ENCODE peak calls at places on chromosomes 1 and 21, in nine cellular contexts. One of them, this sample, is unnamed.

GRCh38 chr21:46217511-46218196 is 10.9 kb downstream of the LSS start:
- DNase-seq in choroid plexus epithelial cell: no peak
- DNase-seq in lower lobe of right lung: no peak
- DNase-seq in pancreas: peak
- DNase-seq in upper lobe of left lung: no peak
- DNase-seq in NB4: no peak
- DNase-seq in heart right ventricle: no peak
- DNase-seq in astrocyte of the spinal cord: no peak
- DNase-seq in AG10803: no peak
- DNase-seq in this sample: peak

GRCh38 chr1:8329858-8330257 is 11.9 kb downstream of the SLC45A1 start:
- DNase-seq in choroid plexus epithelial cell: no peak
- DNase-seq in lower lobe of right lung: no peak
- DNase-seq in pancreas: no peak
- DNase-seq in upper lobe of left lung: no peak
- DNase-seq in NB4: no peak
- DNase-seq in heart right ventricle: no peak
- DNase-seq in astrocyte of the spinal cord: no peak
- DNase-seq in AG10803: no peak
- DNase-seq in this sample: no peak

GRCh38 chr1:1111516-1112236 is 4.2 kb downstream of the C1orf159 start:
- DNase-seq in choroid plexus epithelial cell: no peak
- DNase-seq in lower lobe of right lung: peak
- DNase-seq in pancreas: peak
- DNase-seq in upper lobe of left lung: no peak
- DNase-seq in NB4: no peak
- DNase-seq in heart right ventricle: no peak
- DNase-seq in astrocyte of the spinal cord: no peak
- DNase-seq in AG10803: no peak
- DNase-seq in this sample: peak

GRCh38 chr1:99662581-99663208 is 16.8 kb downstream of the PALMD start:
- DNase-seq in choroid plexus epithelial cell: peak
- DNase-seq in lower lobe of right lung: no peak
- DNase-seq in pancreas: no peak
- DNase-seq in upper lobe of left lung: peak
- DNase-seq in NB4: no peak
- DNase-seq in heart right ventricle: peak
- DNase-seq in astrocyte of the spinal cord: peak
- DNase-seq in AG10803: peak
- DNase-seq in this sample: no peak

GRCh38 chr1:8166436-8166835 is 140.3 kb upstream of the ERRFI1 start:
- DNase-seq in choroid plexus epithelial cell: no peak
- DNase-seq in lower lobe of right lung: no peak
- DNase-seq in pancreas: no peak
- DNase-seq in upper lobe of left lung: no peak
- DNase-seq in NB4: no peak
- DNase-seq in heart right ventricle: no peak
- DNase-seq in astrocyte of the spinal cord: no peak
- DNase-seq in AG10803: no peak
- DNase-seq in this sample: peak

GRCh38 chr1:108644984-108645383 is 15.9 kb downstream of the HENMT1 start:
- DNase-seq in choroid plexus epithelial cell: no peak
- DNase-seq in lower lobe of right lung: peak
- DNase-seq in pancreas: no peak
- DNase-seq in upper lobe of left lung: peak
- DNase-seq in NB4: no peak
- DNase-seq in heart right ventricle: no peak
- DNase-seq in astrocyte of the spinal cord: no peak
- DNase-seq in AG10803: no peak
- DNase-seq in this sample: peak

GRCh38 chr1:22347854-22348760 is 103.5 kb upstream of the ZBTB40 start:
- DNase-seq in choroid plexus epithelial cell: no peak
- DNase-seq in lower lobe of right lung: no peak
- DNase-seq in pancreas: peak
- DNase-seq in upper lobe of left lung: no peak
- DNase-seq in NB4: no peak
- DNase-seq in heart right ventricle: no peak
- DNase-seq in astrocyte of the spinal cord: peak
- DNase-seq in AG10803: no peak
- DNase-seq in this sample: no peak

GRCh38 chr1:21573971-21574458 is 64.8 kb downstream of the ALPL start:
- DNase-seq in choroid plexus epithelial cell: peak
- DNase-seq in lower lobe of right lung: peak
- DNase-seq in pancreas: peak
- DNase-seq in upper lobe of left lung: peak
- DNase-seq in NB4: peak
- DNase-seq in heart right ventricle: peak
- DNase-seq in astrocyte of the spinal cord: peak
- DNase-seq in AG10803: peak
- DNase-seq in this sample: peak

GRCh38 chr1:57798499-57798898 is 374.6 kb upstream of the DAB1 start:
- DNase-seq in choroid plexus epithelial cell: no peak
- DNase-seq in lower lobe of right lung: no peak
- DNase-seq in pancreas: no peak
- DNase-seq in upper lobe of left lung: no peak
- DNase-seq in NB4: no peak
- DNase-seq in heart right ventricle: no peak
- DNase-seq in astrocyte of the spinal cord: no peak
- DNase-seq in AG10803: no peak
- DNase-seq in this sample: no peak

GRCh38 chr1:65105596-65105995 is 42.4 kb upstream of the AK4 start:
- DNase-seq in choroid plexus epithelial cell: peak
- DNase-seq in lower lobe of right lung: no peak
- DNase-seq in pancreas: no peak
- DNase-seq in upper lobe of left lung: no peak
- DNase-seq in NB4: no peak
- DNase-seq in heart right ventricle: no peak
- DNase-seq in astrocyte of the spinal cord: no peak
- DNase-seq in AG10803: no peak
- DNase-seq in this sample: no peak

GRCh38 chr1:42379794-42380616 is 587 bp upstream of the RIMKLA start:
- DNase-seq in choroid plexus epithelial cell: peak
- DNase-seq in lower lobe of right lung: peak
- DNase-seq in pancreas: no peak
- DNase-seq in upper lobe of left lung: no peak
- DNase-seq in NB4: peak
- DNase-seq in heart right ventricle: no peak
- DNase-seq in astrocyte of the spinal cord: peak
- DNase-seq in AG10803: peak
- DNase-seq in this sample: no peak

GRCh38 chr21:14918542-14918941 is 146.3 kb downstream of the NRIP1 start:
- DNase-seq in choroid plexus epithelial cell: no peak
- DNase-seq in lower lobe of right lung: no peak
- DNase-seq in pancreas: no peak
- DNase-seq in upper lobe of left lung: no peak
- DNase-seq in NB4: no peak
- DNase-seq in heart right ventricle: no peak
- DNase-seq in astrocyte of the spinal cord: no peak
- DNase-seq in AG10803: peak
- DNase-seq in this sample: no peak

GRCh38 chr1:116368241-116368640 is 4.8 kb upstream of the ATP1A1 start:
- DNase-seq in choroid plexus epithelial cell: no peak
- DNase-seq in lower lobe of right lung: no peak
- DNase-seq in pancreas: no peak
- DNase-seq in upper lobe of left lung: no peak
- DNase-seq in NB4: no peak
- DNase-seq in heart right ventricle: no peak
- DNase-seq in astrocyte of the spinal cord: peak
- DNase-seq in AG10803: no peak
- DNase-seq in this sample: no peak

GRCh38 chr21:16587671-16588379 is 858.0 kb downstream of the USP25 start:
- DNase-seq in choroid plexus epithelial cell: peak
- DNase-seq in lower lobe of right lung: no peak
- DNase-seq in pancreas: no peak
- DNase-seq in upper lobe of left lung: no peak
- DNase-seq in NB4: no peak
- DNase-seq in heart right ventricle: no peak
- DNase-seq in astrocyte of the spinal cord: peak
- DNase-seq in AG10803: peak
- DNase-seq in this sample: no peak

GRCh38 chr1:32754282-32755097 is 51.9 kb upstream of the SYNC start:
- DNase-seq in choroid plexus epithelial cell: no peak
- DNase-seq in lower lobe of right lung: peak
- DNase-seq in pancreas: peak
- DNase-seq in upper lobe of left lung: no peak
- DNase-seq in NB4: no peak
- DNase-seq in heart right ventricle: no peak
- DNase-seq in astrocyte of the spinal cord: no peak
- DNase-seq in AG10803: no peak
- DNase-seq in this sample: peak

GRCh38 chr1:154863702-154864174 is 6.3 kb downstream of the KCNN3 start:
- DNase-seq in choroid plexus epithelial cell: peak
- DNase-seq in lower lobe of right lung: no peak
- DNase-seq in pancreas: no peak
- DNase-seq in upper lobe of left lung: no peak
- DNase-seq in NB4: peak
- DNase-seq in heart right ventricle: no peak
- DNase-seq in astrocyte of the spinal cord: peak
- DNase-seq in AG10803: peak
- DNase-seq in this sample: peak

GRCh38 chr21:39531777-39532333 is 80.1 kb downstream of the SH3BGR start:
- DNase-seq in choroid plexus epithelial cell: no peak
- DNase-seq in lower lobe of right lung: no peak
- DNase-seq in pancreas: no peak
- DNase-seq in upper lobe of left lung: no peak
- DNase-seq in NB4: no peak
- DNase-seq in heart right ventricle: no peak
- DNase-seq in astrocyte of the spinal cord: no peak
- DNase-seq in AG10803: no peak
- DNase-seq in this sample: no peak

GRCh38 chr1:166974647-166975345 is 544 bp downstream of the ILDR2 start:
- DNase-seq in choroid plexus epithelial cell: no peak
- DNase-seq in lower lobe of right lung: no peak
- DNase-seq in pancreas: no peak
- DNase-seq in upper lobe of left lung: no peak
- DNase-seq in NB4: peak
- DNase-seq in heart right ventricle: no peak
- DNase-seq in astrocyte of the spinal cord: no peak
- DNase-seq in AG10803: no peak
- DNase-seq in this sample: no peak

GRCh38 chr1:9724706-9725476 is 73.4 kb downstream of the PIK3CD start:
- DNase-seq in choroid plexus epithelial cell: peak
- DNase-seq in lower lobe of right lung: peak
- DNase-seq in pancreas: peak
- DNase-seq in upper lobe of left lung: peak
- DNase-seq in NB4: peak
- DNase-seq in heart right ventricle: no peak
- DNase-seq in astrocyte of the spinal cord: peak
- DNase-seq in AG10803: peak
- DNase-seq in this sample: peak

GRCh38 chr1:103492003-103492665 is 33.4 kb upstream of the RNPC3 start:
- DNase-seq in choroid plexus epithelial cell: peak
- DNase-seq in lower lobe of right lung: no peak
- DNase-seq in pancreas: no peak
- DNase-seq in upper lobe of left lung: no peak
- DNase-seq in NB4: no peak
- DNase-seq in heart right ventricle: no peak
- DNase-seq in astrocyte of the spinal cord: no peak
- DNase-seq in AG10803: no peak
- DNase-seq in this sample: no peak

GRCh38 chr21:38202811-38203210 is 54.0 kb upstream of the KCNJ15 start:
- DNase-seq in choroid plexus epithelial cell: no peak
- DNase-seq in lower lobe of right lung: no peak
- DNase-seq in pancreas: no peak
- DNase-seq in upper lobe of left lung: no peak
- DNase-seq in NB4: peak
- DNase-seq in heart right ventricle: no peak
- DNase-seq in astrocyte of the spinal cord: no peak
- DNase-seq in AG10803: no peak
- DNase-seq in this sample: no peak
- H3K4me3 ChIP-seq in choroid plexus epithelial cell: no peak
- H3K4me3 ChIP-seq in lower lobe of right lung: no peak
- H3K4me3 ChIP-seq in pancreas: no peak
- H3K4me3 ChIP-seq in upper lobe of left lung: no peak
- H3K4me3 ChIP-seq in NB4: no peak
- H3K4me3 ChIP-seq in heart right ventricle: no peak
- H3K4me3 ChIP-seq in astrocyte of the spinal cord: no peak
- H3K4me3 ChIP-seq in AG10803: no peak
- H3K4me3 ChIP-seq in this sample: no peak

DNA sequence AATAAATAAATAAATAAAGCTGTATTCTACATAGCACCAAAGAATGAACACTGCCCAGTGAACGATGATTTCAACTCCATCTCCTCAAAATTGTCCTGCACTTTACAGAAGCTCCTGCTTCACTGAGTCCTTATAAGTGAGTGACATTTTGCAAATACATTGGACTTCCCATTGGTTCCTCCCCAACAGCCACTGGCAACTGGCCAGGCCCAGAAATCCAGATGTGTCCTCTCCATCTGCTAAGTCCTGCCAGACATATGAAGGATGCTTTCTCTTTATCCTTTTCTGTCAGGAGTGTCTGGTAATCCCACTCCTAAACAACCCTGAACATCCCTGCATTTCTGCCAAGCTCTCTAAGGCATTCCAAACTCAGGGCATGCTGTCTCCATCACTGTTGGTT is 271.8 kb downstream of the RRAGC start:
- DNase-seq in choroid plexus epithelial cell: no peak
- DNase-seq in lower lobe of right lung: no peak
- DNase-seq in pancreas: no peak
- DNase-seq in upper lobe of left lung: no peak
- DNase-seq in NB4: no peak
- DNase-seq in heart right ventricle: peak
- DNase-seq in astrocyte of the spinal cord: no peak
- DNase-seq in AG10803: no peak
- DNase-seq in this sample: no peak
- H3K4me3 ChIP-seq in choroid plexus epithelial cell: no peak
- H3K4me3 ChIP-seq in lower lobe of right lung: no peak
- H3K4me3 ChIP-seq in pancreas: no peak
- H3K4me3 ChIP-seq in upper lobe of left lung: no peak
- H3K4me3 ChIP-seq in NB4: no peak
- H3K4me3 ChIP-seq in heart right ventricle: no peak
- H3K4me3 ChIP-seq in astrocyte of the spinal cord: no peak
- H3K4me3 ChIP-seq in AG10803: no peak
- H3K4me3 ChIP-seq in this sample: no peak

GRCh38 chr1:24932284-24932683 is 2.2 kb upstream of the RUNX3 start:
- DNase-seq in choroid plexus epithelial cell: no peak
- DNase-seq in lower lobe of right lung: peak
- DNase-seq in pancreas: peak
- DNase-seq in upper lobe of left lung: peak
- DNase-seq in NB4: peak
- DNase-seq in heart right ventricle: no peak
- DNase-seq in astrocyte of the spinal cord: no peak
- DNase-seq in AG10803: peak
- DNase-seq in this sample: peak
- H3K4me3 ChIP-seq in choroid plexus epithelial cell: no peak
- H3K4me3 ChIP-seq in lower lobe of right lung: peak
- H3K4me3 ChIP-seq in pancreas: peak
- H3K4me3 ChIP-seq in upper lobe of left lung: peak
- H3K4me3 ChIP-seq in NB4: no peak
- H3K4me3 ChIP-seq in heart right ventricle: peak
- H3K4me3 ChIP-seq in astrocyte of the spinal cord: no peak
- H3K4me3 ChIP-seq in AG10803: no peak
- H3K4me3 ChIP-seq in this sample: peak

DNA sequence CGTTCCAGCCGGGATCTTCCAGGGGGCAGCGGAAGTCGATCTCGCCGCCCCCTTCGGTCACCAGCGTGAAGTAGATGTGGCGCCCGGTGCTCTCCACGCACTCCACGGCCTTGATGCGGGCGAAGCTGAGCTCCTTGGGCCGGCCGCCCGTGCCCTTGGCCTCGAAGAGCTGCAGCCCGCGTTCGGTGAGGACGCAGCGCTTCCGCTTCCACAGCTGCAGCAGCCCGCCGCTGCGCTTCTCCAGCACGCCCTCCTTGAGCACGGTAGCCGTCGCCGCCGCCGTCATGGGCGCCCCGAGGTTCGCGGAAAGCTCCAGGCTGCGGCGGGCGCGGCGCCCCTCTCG is 516 bp downstream of the PHLDA3 start:
- DNase-seq in choroid plexus epithelial cell: no peak
- DNase-seq in lower lobe of right lung: peak
- DNase-seq in pancreas: peak
- DNase-seq in upper lobe of left lung: peak
- DNase-seq in NB4: no peak
- DNase-seq in heart right ventricle: no peak
- DNase-seq in astrocyte of the spinal cord: no peak
- DNase-seq in AG10803: peak
- DNase-seq in this sample: no peak
- H3K4me3 ChIP-seq in choroid plexus epithelial cell: peak
- H3K4me3 ChIP-seq in lower lobe of right lung: peak
- H3K4me3 ChIP-seq in pancreas: peak
- H3K4me3 ChIP-seq in upper lobe of left lung: peak
- H3K4me3 ChIP-seq in NB4: no peak
- H3K4me3 ChIP-seq in heart right ventricle: peak
- H3K4me3 ChIP-seq in astrocyte of the spinal cord: peak
- H3K4me3 ChIP-seq in AG10803: peak
- H3K4me3 ChIP-seq in this sample: peak